ENCODE peak calls at places on chromosomes 11 and 22, in five cellular contexts. T is IMR-90, H is kidney, Q is H1, A is fibroblast of lung. U is an unnamed sample.

GRCh38 chr11:7089328-7090251 is 792 bp downstream of the RBMXL2 start:
- DNase-seq in A (no peak), Q (no peak), H (peak; percentile 73), T (no peak), U (no peak)

GRCh38 chr11:69531717-69532088 is 50.2 kb downstream of the LINC01488 start:
- DNase-seq in T (no peak), H (no peak), A (no peak), Q (no peak), U (no peak)

GRCh38 chr11:45264839-45265515 is 21.2 kb downstream of the SYT13 start:
- DNase-seq in H (no peak), T (peak; percentile 87), Q (no peak), A (peak; percentile 95), U (no peak)

GRCh38 chr22:39244496-39245129 is at the start of gene PDGFB:
- DNase-seq in T (no peak), Q (no peak), A (no peak), H (no peak), U (peak; percentile 79)

GRCh38 chr11:125332821-125333220 is 163.2 kb downstream of the FEZ1 start:
- DNase-seq in A (no peak), Q (no peak), T (no peak), H (no peak), U (no peak)

GRCh38 chr11:72712168-72712721 is 38.0 kb upstream of the PDE2A start:
- DNase-seq in H (peak; percentile 87), Q (no peak), T (no peak), A (peak; percentile 40), U (no peak)

GRCh38 chr11:3161309-3161708 is 3.8 kb downstream of the OSBPL5 start:
- DNase-seq in H (peak; percentile 81), A (no peak), Q (no peak), T (no peak), U (no peak)

GRCh38 chr11:9604134-9604533 is 30.7 kb downstream of the WEE1 start:
- DNase-seq in T (peak; percentile 26), H (no peak), A (no peak), Q (no peak), U (peak; percentile 25)

GRCh38 chr22:20957691-20958440 is 9.2 kb upstream of the AIFM3 start:
- DNase-seq in T (no peak), A (peak; percentile 8), Q (no peak), H (peak; percentile 76), U (peak; percentile 80)

GRCh38 chr11:46338988-46339666 is 8.1 kb upstream of the DGKZ start:
- DNase-seq in T (no peak), Q (peak; percentile 91), H (peak; percentile 82), A (no peak), U (peak; percentile 91)

GRCh38 chr22:27206001-27206746 is 548.8 kb downstream of the MIAT start:
- DNase-seq in Q (no peak), T (peak; percentile 73), H (no peak), A (peak; percentile 71), U (no peak)

GRCh38 chr11:74839971-74840370 is 91.3 kb downstream of the RNF169 start:
- DNase-seq in T (no peak), H (no peak), Q (no peak), A (peak; percentile 50), U (no peak)

GRCh38 chr11:19938051-19938856 is 222.0 kb downstream of the DBX1 start:
- DNase-seq in A (peak; percentile 55), Q (no peak), T (peak; percentile 54), H (no peak), U (peak; percentile 90)

GRCh38 chr11:765025-765801 is 12.1 kb downstream of the GATD1 start:
- DNase-seq in Q (no peak), A (peak; percentile 30), H (peak; percentile 84), T (peak; percentile 36), U (peak; percentile 92)

GRCh38 chr11:21634491-21634890 is 558.4 kb upstream of the ANO5 start:
- DNase-seq in H (no peak), Q (no peak), A (no peak), T (no peak), U (no peak)

GRCh38 chr11:65288706-65289536 is 25.7 kb upstream of the CDC42EP2 start:
- DNase-seq in H (no peak), A (no peak), T (no peak), Q (no peak), U (no peak)

GRCh38 chr11:9158898-9159391 is 67.5 kb upstream of the SCUBE2 start:
- DNase-seq in T (peak; percentile 58), A (peak; percentile 48), H (no peak), Q (no peak), U (no peak)

GRCh38 chr11:36389811-36390210 is 93.7 kb downstream of the PRR5L start:
- DNase-seq in T (peak; percentile 25), A (no peak), H (no peak), Q (no peak), U (no peak)

GRCh38 chr11:130464289-130464812 is 15.9 kb downstream of the ADAMTS15 start:
- DNase-seq in Q (no peak), H (no peak), T (peak; percentile 42), A (peak; percentile 60), U (no peak)

GRCh38 chr11:1202776-1203504 is 19.9 kb upstream of the MUC5B start:
- DNase-seq in A (peak; percentile 7), Q (peak; percentile 79), T (peak; percentile 12), H (peak; percentile 83), U (peak; percentile 95)

GRCh38 chr11:75893202-75893601 is 78.2 kb downstream of the UVRAG start:
- DNase-seq in H (no peak), A (no peak), T (no peak), Q (no peak), U (no peak)

GRCh38 chr11:130675456-130675855 is 227.0 kb downstream of the ADAMTS15 start:
- DNase-seq in Q (no peak), T (peak; percentile 50), H (peak; percentile 84), A (peak; percentile 75), U (no peak)

GRCh38 chr22:25404923-25405853 is 159.3 kb upstream of the GRK3 start:
- DNase-seq in A (peak; percentile 72), T (peak; percentile 73), Q (no peak), H (peak; percentile 94), U (peak; percentile 71)

GRCh38 chr11:57461841-57462489 is 1.6 kb downstream of the RTN4RL2 start:
- DNase-seq in T (no peak), H (no peak), A (no peak), Q (no peak), U (no peak)

GRCh38 chr11:3189193-3189843 is 24.2 kb upstream of the OSBPL5 start:
- DNase-seq in A (no peak), T (no peak), Q (peak; percentile 53), H (no peak), U (peak; percentile 83)

GRCh38 chr11:69462106-69463045 is 19.1 kb upstream of the LINC01488 start:
- DNase-seq in T (no peak), H (peak; percentile 52), A (no peak), Q (no peak), U (no peak)

GRCh38 chr22:49261616-49262015 is 566.1 kb downstream of the BRD1 start:
- DNase-seq in T (no peak), H (no peak), Q (no peak), A (no peak), U (peak; percentile 38)

GRCh38 chr11:77147668-77148321 is 19.7 kb downstream of the MYO7A start:
- DNase-seq in H (peak; percentile 68), A (peak; percentile 22), T (no peak), Q (peak; percentile 29), U (peak; percentile 87)

GRCh38 chr11:69212121-69213110 is 56.7 kb downstream of the SMIM38 start:
- DNase-seq in Q (no peak), T (no peak), H (no peak), A (no peak), U (peak; percentile 58)

GRCh38 chr11:69831985-69832384 is 12.8 kb upstream of the FGF3 start:
- DNase-seq in A (no peak), Q (no peak), T (no peak), H (no peak), U (peak; percentile 65)

DNA sequence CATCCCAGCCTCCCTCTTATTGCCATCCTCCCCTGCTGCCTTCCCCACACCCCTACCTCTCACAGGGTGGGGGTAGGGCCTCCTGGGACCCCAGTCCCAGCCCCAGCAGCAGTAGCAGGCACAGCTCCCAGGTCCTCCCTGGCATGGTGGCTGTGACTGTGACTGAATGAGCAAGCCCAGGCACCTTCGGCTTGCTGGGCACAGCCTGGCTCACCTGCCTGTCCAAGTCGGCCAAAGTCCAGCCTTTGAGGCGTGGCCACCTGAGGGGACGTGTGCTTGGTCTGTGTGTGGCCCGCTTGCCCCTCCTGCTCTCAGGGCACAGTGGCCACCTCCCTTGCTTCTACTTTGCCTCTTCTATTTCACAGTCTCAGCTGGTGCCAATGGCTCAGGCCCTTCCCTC is at the start of gene TREH:
- DNase-seq in H (no peak), Q (no peak), A (no peak), T (no peak), U (no peak)
- H3K9ac ChIP-seq in H (no peak within 1 kb of the TSS), Q (no peak within 1 kb of the TSS), A (no peak within 1 kb of the TSS), T (no peak within 1 kb of the TSS), U (no peak within 1 kb of the TSS)

GRCh38 chr11:128336203-128336602 is 251.2 kb downstream of the ETS1 start:
- DNase-seq in T (peak; percentile 82), H (peak; percentile 93), A (peak; percentile 82), Q (no peak), U (peak; percentile 49)
- TF ChIP-seq CTCF in T (no peak), H (no peak), A (no peak), Q (no peak), U (no peak)

DNA sequence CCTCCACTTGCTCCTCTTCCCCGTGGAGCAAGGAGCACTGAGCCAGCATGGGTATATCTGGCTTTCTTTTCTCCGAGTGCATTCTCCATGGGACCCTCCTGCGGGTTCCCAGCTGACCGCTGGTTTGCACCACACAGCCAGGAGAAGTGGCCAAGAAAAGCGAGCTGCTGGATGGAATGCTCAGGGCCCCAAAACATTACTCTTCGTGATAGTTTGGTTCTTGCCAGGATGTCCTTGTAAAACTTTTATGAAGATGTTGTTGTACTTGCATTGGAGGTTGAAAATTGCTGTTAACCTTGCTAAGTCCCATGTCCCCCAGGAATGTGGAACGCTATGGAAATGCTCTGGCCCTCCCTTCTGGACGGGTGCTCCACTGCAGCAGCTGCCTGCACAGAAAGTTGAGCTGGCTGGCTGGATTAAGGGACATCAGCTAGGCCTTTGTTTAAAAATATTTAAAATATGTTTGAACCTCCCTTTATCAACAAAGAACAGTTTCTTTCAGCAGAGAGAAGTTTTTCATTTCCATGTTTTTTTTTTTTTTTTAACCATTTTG is 68.7 kb downstream of the ZNRF3 start:
- DNase-seq in H (no peak), T (peak; percentile 39), A (peak; percentile 71), Q (no peak), U (peak; percentile 62)
- H3K27ac ChIP-seq in H (no peak overlapping the region), T (no peak overlapping the region), A (no peak overlapping the region), Q (no peak overlapping the region), U (peak overlapping the region; percentile 27)

DNA sequence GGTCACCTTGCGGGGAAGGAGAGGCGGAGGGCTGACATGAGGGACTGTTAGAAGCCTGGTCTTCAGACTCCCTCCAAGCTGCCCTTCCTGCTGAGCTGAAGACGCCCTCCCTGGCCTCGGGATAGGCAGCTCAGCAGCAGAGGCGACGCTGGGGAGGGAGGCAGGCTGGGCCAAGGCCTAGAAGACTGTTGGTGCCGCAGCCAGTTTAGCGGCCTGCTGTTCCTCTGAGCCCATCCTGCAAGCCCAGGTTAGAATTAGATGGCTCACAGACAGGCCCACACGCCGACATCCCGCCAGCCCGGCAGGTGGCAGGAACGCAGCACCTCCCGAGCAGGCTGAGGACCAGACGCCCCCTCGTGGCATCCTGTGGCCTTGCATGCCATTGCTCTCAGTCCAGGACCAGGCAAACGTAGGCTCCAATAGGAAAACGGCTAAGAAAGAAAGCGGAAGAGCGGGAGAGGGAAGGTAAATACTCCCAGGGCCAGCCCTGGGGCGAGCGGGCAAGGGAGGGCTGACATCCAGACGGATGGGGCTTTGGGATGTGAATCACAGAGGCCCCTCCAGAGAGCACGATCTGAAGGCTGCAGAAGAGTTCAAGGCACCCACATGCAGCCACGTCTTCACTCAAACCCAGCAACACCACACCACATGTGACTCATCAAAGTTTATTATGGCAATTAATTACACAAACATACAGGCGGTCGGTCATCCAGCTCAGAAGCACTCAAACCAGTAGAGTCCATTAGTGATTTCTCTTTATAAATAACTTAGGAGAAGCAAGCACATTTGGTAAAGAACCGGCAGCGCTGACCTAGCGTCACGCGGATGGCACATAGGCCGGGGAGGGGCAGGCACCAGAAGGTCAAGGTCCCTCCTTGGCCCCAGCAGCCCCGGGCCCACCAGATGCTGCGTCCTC is 27.6 kb downstream of the CD5 start:
- DNase-seq in A (peak; percentile 81), T (peak; percentile 93), H (peak; percentile 94), Q (peak; percentile 91), U (peak; percentile 99)
- H3K9ac ChIP-seq in A (no peak overlapping the region), T (no peak overlapping the region), H (peak overlapping the region; percentile 51), Q (no peak overlapping the region), U (no peak overlapping the region)

U was measured in endodermal cell.